ENCODE peak calls at places on chromosome 15, in ten cellular contexts. S is NCI-H510A treated with DMSO at 0.1 percent for 48 hours; L is NCI-H1105 treated with DMSO at 0.1 percent for 48 hours; W is stimulated activated CD4-positive, alpha-beta T cell treated with anti-CD3 and anti-CD28 coated beads, Interleukin-15, amount 100 ng/mL, for 1 hour; Z is CD4-positive, alpha-beta memory T cell; H is GM23248; N is effector CD4-positive, alpha-beta T cell; V is NCI-H748 treated with DMSO at 0.1 percent for 48 hours; J is fibroblast of the aortic adventitia; B is GM10248. X is an unnamed sample.

GRCh38 chr15:80780416-80781221 is 1.4 kb downstream of the CEMIP start:
- DNase-seq in S (no peak), L (no peak), W (no peak), Z (no peak), H (peak; percentile 85), N (no peak), V (no peak), J (peak; percentile 69), B (no peak), X (peak; percentile 71)

GRCh38 chr15:89197503-89197971 is 23.8 kb downstream of the RLBP1 start:
- DNase-seq in S (no peak), L (peak; percentile 56), W (no peak), Z (no peak), H (no peak), N (no peak), V (no peak), J (no peak), B (no peak), X (no peak)

GRCh38 chr15:45428491-45428890 is 50.1 kb upstream of the GATM start:
- DNase-seq in S (no peak), L (no peak), W (no peak), Z (no peak), H (no peak), N (no peak), V (no peak), J (no peak), B (no peak), X (no peak)

GRCh38 chr15:52220896-52221660 is 29.9 kb upstream of the GNB5 start:
- DNase-seq in S (no peak), L (no peak), W (no peak), Z (peak; percentile 23), H (no peak), N (no peak), V (no peak), J (no peak), B (no peak), X (no peak)

GRCh38 chr15:50134524-50135024 is 15.5 kb upstream of the ATP8B4 start:
- DNase-seq in S (no peak), L (no peak), W (no peak), Z (no peak), H (peak; percentile 88), N (no peak), V (no peak), J (peak; percentile 77), B (no peak), X (peak; percentile 4)

GRCh38 chr15:44215594-44215993 is 20.5 kb upstream of the FRMD5 start:
- DNase-seq in S (no peak), L (no peak), W (no peak), Z (no peak), H (peak; percentile 96), N (no peak), V (no peak), J (peak; percentile 95), B (no peak), X (peak; percentile 32)

GRCh38 chr15:64651573-64652260 is 123.7 kb downstream of the RBPMS2 start:
- DNase-seq in S (peak; percentile 57), L (no peak), W (peak; percentile 2), Z (peak; percentile 64), H (no peak), N (peak; percentile 12), V (no peak), J (no peak), B (peak; percentile 66), X (no peak)

GRCh38 chr15:96887730-96888129 is 557.2 kb downstream of the NR2F2 start:
- DNase-seq in S (no peak), L (no peak), W (no peak), Z (no peak), H (no peak), N (no peak), V (no peak), J (no peak), B (no peak), X (peak; percentile 79)

GRCh38 chr15:49863431-49864205 is 242.8 kb downstream of the DTWD1 start:
- DNase-seq in S (no peak), L (no peak), W (no peak), Z (no peak), H (peak; percentile 90), N (no peak), V (no peak), J (peak; percentile 91), B (no peak), X (no peak)

GRCh38 chr15:36294359-36294758 is 285.1 kb upstream of the CDIN1 start:
- DNase-seq in S (no peak), L (no peak), W (no peak), Z (no peak), H (no peak), N (no peak), V (no peak), J (no peak), B (no peak), X (peak; percentile 33)

GRCh38 chr15:39193611-39194010 is 387.3 kb upstream of the THBS1 start:
- DNase-seq in S (no peak), L (no peak), W (no peak), Z (no peak), H (peak; percentile 41), N (no peak), V (no peak), J (no peak), B (no peak), X (peak; percentile 26)

GRCh38 chr15:52798529-52799101 is 8.5 kb upstream of the ONECUT1 start:
- DNase-seq in S (no peak), L (no peak), W (no peak), Z (no peak), H (no peak), N (no peak), V (no peak), J (no peak), B (no peak), X (no peak)

GRCh38 chr15:41904487-41905359 is 10.9 kb upstream of the SPTBN5 start:
- DNase-seq in S (peak; percentile 58), L (peak; percentile 58), W (peak; percentile 50), Z (peak; percentile 68), H (peak; percentile 69), N (peak; percentile 62), V (peak; percentile 3), J (peak; percentile 66), B (peak; percentile 84), X (peak; percentile 83)

GRCh38 chr15:66558271-66558670 is 7.5 kb downstream of the LCTL start:
- DNase-seq in S (no peak), L (no peak), W (no peak), Z (no peak), H (no peak), N (no peak), V (no peak), J (no peak), B (no peak), X (no peak)

GRCh38 chr15:62147149-62148013 is 17.7 kb downstream of the C2CD4B start:
- DNase-seq in S (no peak), L (no peak), W (no peak), Z (no peak), H (no peak), N (no peak), V (no peak), J (no peak), B (no peak), X (no peak)

GRCh38 chr15:28110416-28110975 is 11.4 kb upstream of the OCA2 start:
- DNase-seq in S (no peak), L (no peak), W (no peak), Z (no peak), H (no peak), N (no peak), V (no peak), J (no peak), B (no peak), X (no peak)

GRCh38 chr15:71779073-71779797 is 31.1 kb upstream of the NR2E3 start:
- DNase-seq in S (no peak), L (no peak), W (no peak), Z (no peak), H (no peak), N (no peak), V (no peak), J (peak; percentile 34), B (no peak), X (no peak)

GRCh38 chr15:28915935-28916334 is 30.2 kb downstream of the APBA2 start:
- DNase-seq in S (no peak), L (no peak), W (no peak), Z (no peak), H (no peak), N (no peak), V (no peak), J (no peak), B (no peak), X (no peak)

GRCh38 chr15:96180062-96180745 is 150.3 kb upstream of the NR2F2 start:
- DNase-seq in S (no peak), L (no peak), W (no peak), Z (no peak), H (no peak), N (no peak), V (no peak), J (no peak), B (no peak), X (no peak)

GRCh38 chr15:31485911-31486461 is 159.4 kb downstream of the KLF13 start:
- DNase-seq in S (no peak), L (no peak), W (no peak), Z (no peak), H (peak; percentile 31), N (no peak), V (no peak), J (no peak), B (no peak), X (no peak)

GRCh38 chr15:98648654-98649537 is 557 bp downstream of the IGF1R start:
- DNase-seq in S (peak; percentile 3), L (no peak), W (no peak), Z (peak; percentile 22), H (peak; percentile 78), N (no peak), V (no peak), J (peak; percentile 43), B (peak; percentile 45), X (peak; percentile 59)

GRCh38 chr15:70356062-70356860 is 258.5 kb upstream of the TLE3 start:
- DNase-seq in S (no peak), L (no peak), W (no peak), Z (no peak), H (no peak), N (no peak), V (no peak), J (no peak), B (no peak), X (no peak)

GRCh38 chr15:69031013-69032001 is 16.8 kb downstream of the NOX5 start:
- DNase-seq in S (peak; percentile 7), L (no peak), W (no peak), Z (peak; percentile 6), H (peak; percentile 76), N (no peak), V (peak; percentile 16), J (no peak), B (peak; percentile 48), X (peak; percentile 62)

GRCh38 chr15:66698318-66698961 is 3.6 kb upstream of the SMAD6 start:
- DNase-seq in S (peak; percentile 35), L (peak; percentile 37), W (no peak), Z (no peak), H (peak; percentile 95), N (no peak), V (no peak), J (peak; percentile 82), B (no peak), X (peak; percentile 87)

GRCh38 chr15:33458421-33458820 is 147.7 kb downstream of the RYR3 start:
- DNase-seq in S (no peak), L (no peak), W (no peak), Z (no peak), H (no peak), N (no peak), V (no peak), J (no peak), B (no peak), X (no peak)

GRCh38 chr15:47756872-47757271 is 39.6 kb downstream of the SEMA6D start:
- DNase-seq in S (no peak), L (no peak), W (no peak), Z (no peak), H (peak; percentile 92), N (no peak), V (no peak), J (peak; percentile 78), B (no peak), X (peak; percentile 65)

GRCh38 chr15:57440799-57441198 is 64.5 kb downstream of the CGNL1 start:
- DNase-seq in S (no peak), L (no peak), W (no peak), Z (no peak), H (peak; percentile 70), N (no peak), V (no peak), J (peak; percentile 94), B (no peak), X (no peak)

GRCh38 chr15:73884159-73884558 is 10.8 kb downstream of the TBC1D21 start:
- DNase-seq in S (no peak), L (no peak), W (no peak), Z (no peak), H (no peak), N (no peak), V (no peak), J (no peak), B (no peak), X (no peak)

X was measured in dermis blood vessel endothelial cell.